ENCODE peak calls at places on chromosomes 5 and 9, in eight cellular contexts. One of them, this sample, is unnamed.

GRCh38 chr9:21995652-21996275 is 1.2 kb downstream of the CDKN2B-AS1 start:
- DNase-seq in heart right ventricle: peak
- DNase-seq in IMR-90: peak
- DNase-seq in fibroblast of villous mesenchyme: peak
- DNase-seq in brain microvascular endothelial cell: no peak
- DNase-seq in gastrocnemius medialis: no peak
- DNase-seq in endothelial cell of umbilical vein: peak
- DNase-seq in fibroblast of lung: peak
- DNase-seq in this sample: peak

GRCh38 chr9:81237565-81238231 is 451.6 kb downstream of the TLE1 start:
- DNase-seq in heart right ventricle: no peak
- DNase-seq in IMR-90: peak
- DNase-seq in fibroblast of villous mesenchyme: peak
- DNase-seq in brain microvascular endothelial cell: no peak
- DNase-seq in gastrocnemius medialis: no peak
- DNase-seq in endothelial cell of umbilical vein: no peak
- DNase-seq in fibroblast of lung: no peak
- DNase-seq in this sample: no peak

GRCh38 chr9:117643288-117643654 is 60.9 kb upstream of the TLR4 start:
- DNase-seq in heart right ventricle: no peak
- DNase-seq in IMR-90: no peak
- DNase-seq in fibroblast of villous mesenchyme: no peak
- DNase-seq in brain microvascular endothelial cell: no peak
- DNase-seq in gastrocnemius medialis: no peak
- DNase-seq in endothelial cell of umbilical vein: no peak
- DNase-seq in fibroblast of lung: no peak
- DNase-seq in this sample: no peak

GRCh38 chr5:16143361-16144049 is 36.1 kb downstream of the MARCHF11 start:
- DNase-seq in heart right ventricle: no peak
- DNase-seq in IMR-90: no peak
- DNase-seq in fibroblast of villous mesenchyme: no peak
- DNase-seq in brain microvascular endothelial cell: no peak
- DNase-seq in gastrocnemius medialis: no peak
- DNase-seq in endothelial cell of umbilical vein: no peak
- DNase-seq in fibroblast of lung: no peak
- DNase-seq in this sample: no peak

GRCh38 chr5:173501271-173501670 is 115.2 kb downstream of the BOD1 start:
- DNase-seq in heart right ventricle: no peak
- DNase-seq in IMR-90: no peak
- DNase-seq in fibroblast of villous mesenchyme: no peak
- DNase-seq in brain microvascular endothelial cell: no peak
- DNase-seq in gastrocnemius medialis: peak
- DNase-seq in endothelial cell of umbilical vein: no peak
- DNase-seq in fibroblast of lung: no peak
- DNase-seq in this sample: no peak

GRCh38 chr9:29176231-29176630 is 1603.0 kb upstream of the C9orf72 start:
- DNase-seq in heart right ventricle: no peak
- DNase-seq in IMR-90: no peak
- DNase-seq in fibroblast of villous mesenchyme: no peak
- DNase-seq in brain microvascular endothelial cell: no peak
- DNase-seq in gastrocnemius medialis: no peak
- DNase-seq in endothelial cell of umbilical vein: no peak
- DNase-seq in fibroblast of lung: no peak
- DNase-seq in this sample: no peak

GRCh38 chr9:137198748-137199276 is 1.7 kb downstream of the TPRN start:
- DNase-seq in heart right ventricle: no peak
- DNase-seq in IMR-90: no peak
- DNase-seq in fibroblast of villous mesenchyme: no peak
- DNase-seq in brain microvascular endothelial cell: no peak
- DNase-seq in gastrocnemius medialis: no peak
- DNase-seq in endothelial cell of umbilical vein: no peak
- DNase-seq in fibroblast of lung: no peak
- DNase-seq in this sample: no peak

GRCh38 chr9:94623253-94623652 is 16.1 kb downstream of the FBP1 start:
- DNase-seq in heart right ventricle: peak
- DNase-seq in IMR-90: no peak
- DNase-seq in fibroblast of villous mesenchyme: no peak
- DNase-seq in brain microvascular endothelial cell: no peak
- DNase-seq in gastrocnemius medialis: no peak
- DNase-seq in endothelial cell of umbilical vein: no peak
- DNase-seq in fibroblast of lung: peak
- DNase-seq in this sample: no peak

GRCh38 chr5:51829226-51829625 is 446.0 kb downstream of the ISL1 start:
- DNase-seq in heart right ventricle: no peak
- DNase-seq in IMR-90: no peak
- DNase-seq in fibroblast of villous mesenchyme: no peak
- DNase-seq in brain microvascular endothelial cell: no peak
- DNase-seq in gastrocnemius medialis: no peak
- DNase-seq in endothelial cell of umbilical vein: no peak
- DNase-seq in fibroblast of lung: peak
- DNase-seq in this sample: no peak

GRCh38 chr9:14730367-14730958 is 7.9 kb upstream of the CER1 start:
- DNase-seq in heart right ventricle: no peak
- DNase-seq in IMR-90: no peak
- DNase-seq in fibroblast of villous mesenchyme: no peak
- DNase-seq in brain microvascular endothelial cell: no peak
- DNase-seq in gastrocnemius medialis: no peak
- DNase-seq in endothelial cell of umbilical vein: no peak
- DNase-seq in fibroblast of lung: no peak
- DNase-seq in this sample: no peak

GRCh38 chr9:23587433-23587832 is 238.6 kb downstream of the ELAVL2 start:
- DNase-seq in heart right ventricle: peak
- DNase-seq in IMR-90: no peak
- DNase-seq in fibroblast of villous mesenchyme: no peak
- DNase-seq in brain microvascular endothelial cell: no peak
- DNase-seq in gastrocnemius medialis: peak
- DNase-seq in endothelial cell of umbilical vein: no peak
- DNase-seq in fibroblast of lung: peak
- DNase-seq in this sample: no peak

DNA sequence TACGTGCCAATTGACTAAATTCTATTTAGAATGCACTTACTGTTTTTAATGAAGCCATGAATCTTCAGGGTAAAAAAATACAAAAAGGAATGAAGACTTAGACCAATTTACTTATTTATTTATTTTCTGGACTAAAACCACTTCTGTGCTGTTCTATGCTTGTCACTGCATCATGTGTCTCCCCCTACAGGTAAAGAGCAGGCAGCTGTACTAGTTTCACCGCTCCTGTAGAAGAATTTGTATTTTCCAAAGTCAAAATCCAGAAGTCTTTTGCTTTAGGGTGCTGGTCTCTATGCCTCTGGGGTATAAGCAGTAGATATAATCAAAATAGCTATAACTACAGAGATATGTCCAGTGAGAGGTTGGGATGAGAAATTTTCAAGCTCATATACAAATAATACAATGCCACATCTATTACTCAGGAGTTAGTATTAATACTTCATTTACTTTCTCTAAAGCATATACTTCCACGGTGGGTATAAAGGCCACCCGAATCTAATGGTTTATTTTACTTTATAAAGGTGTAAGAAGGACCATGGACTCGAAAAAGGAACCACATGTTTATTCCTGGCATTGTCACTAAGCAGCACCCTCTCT is 591.5 kb downstream of the RAB3C start:
- DNase-seq in heart right ventricle: no peak
- DNase-seq in IMR-90: peak
- DNase-seq in fibroblast of villous mesenchyme: peak
- DNase-seq in brain microvascular endothelial cell: peak
- DNase-seq in gastrocnemius medialis: no peak
- DNase-seq in endothelial cell of umbilical vein: peak
- DNase-seq in fibroblast of lung: peak
- DNase-seq in this sample: peak
- TF ChIP-seq CTCF in heart right ventricle: peak
- TF ChIP-seq CTCF in IMR-90: peak
- TF ChIP-seq CTCF in fibroblast of villous mesenchyme: peak
- TF ChIP-seq CTCF in brain microvascular endothelial cell: peak
- TF ChIP-seq CTCF in gastrocnemius medialis: peak
- TF ChIP-seq CTCF in endothelial cell of umbilical vein: peak
- TF ChIP-seq CTCF in fibroblast of lung: peak
- TF ChIP-seq CTCF in this sample: peak

DNA sequence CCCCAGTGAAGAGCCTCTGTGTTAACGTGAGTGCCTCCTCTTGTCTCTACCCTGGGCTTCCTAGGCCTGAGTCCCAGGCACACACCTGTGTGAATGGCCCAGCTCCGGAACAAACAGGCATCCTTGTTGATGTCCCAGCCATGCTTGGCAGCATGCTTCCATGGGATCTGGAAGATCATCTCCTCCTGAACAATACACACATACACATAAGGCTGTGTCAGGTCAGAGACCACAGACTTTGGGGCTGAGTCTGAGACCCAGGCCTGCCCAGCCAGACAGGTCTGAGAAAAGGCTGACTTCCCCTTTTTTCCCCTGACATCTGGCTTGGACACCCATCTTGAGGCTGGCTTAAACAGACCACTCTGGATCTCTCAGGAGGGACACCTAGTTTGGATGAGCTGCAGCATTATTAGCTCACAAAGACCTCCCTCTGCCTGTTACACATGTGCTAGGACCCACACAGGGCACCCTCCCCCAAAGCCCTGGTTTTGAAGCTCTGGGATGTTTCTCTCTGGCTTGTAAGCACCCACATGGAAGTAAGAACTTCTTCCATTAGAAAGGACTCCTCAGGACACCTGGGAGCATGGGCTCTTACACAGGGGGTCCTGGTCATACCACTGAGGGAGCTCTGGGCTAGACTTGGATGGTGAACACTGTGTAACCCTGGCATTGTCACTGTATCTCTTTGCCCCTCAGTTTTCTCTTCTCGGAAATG is 2.6 kb downstream of the IRF1 start:
- DNase-seq in heart right ventricle: no peak
- DNase-seq in IMR-90: no peak
- DNase-seq in fibroblast of villous mesenchyme: no peak
- DNase-seq in brain microvascular endothelial cell: no peak
- DNase-seq in gastrocnemius medialis: peak
- DNase-seq in endothelial cell of umbilical vein: no peak
- DNase-seq in fibroblast of lung: no peak
- DNase-seq in this sample: no peak
- H3K4me3 ChIP-seq in heart right ventricle: peak
- H3K4me3 ChIP-seq in IMR-90: no peak
- H3K4me3 ChIP-seq in fibroblast of villous mesenchyme: peak
- H3K4me3 ChIP-seq in brain microvascular endothelial cell: no peak
- H3K4me3 ChIP-seq in gastrocnemius medialis: peak
- H3K4me3 ChIP-seq in endothelial cell of umbilical vein: no peak
- H3K4me3 ChIP-seq in fibroblast of lung: peak
- H3K4me3 ChIP-seq in this sample: peak

GRCh38 chr9:2227468-2227867 is 212.3 kb downstream of the SMARCA2 start:
- DNase-seq in heart right ventricle: no peak
- DNase-seq in IMR-90: peak
- DNase-seq in fibroblast of villous mesenchyme: peak
- DNase-seq in brain microvascular endothelial cell: no peak
- DNase-seq in gastrocnemius medialis: no peak
- DNase-seq in endothelial cell of umbilical vein: peak
- DNase-seq in fibroblast of lung: peak
- DNase-seq in this sample: no peak

GRCh38 chr9:2230362-2230761 is 215.2 kb downstream of the SMARCA2 start:
- DNase-seq in heart right ventricle: no peak
- DNase-seq in IMR-90: no peak
- DNase-seq in fibroblast of villous mesenchyme: no peak
- DNase-seq in brain microvascular endothelial cell: no peak
- DNase-seq in gastrocnemius medialis: no peak
- DNase-seq in endothelial cell of umbilical vein: no peak
- DNase-seq in fibroblast of lung: no peak
- DNase-seq in this sample: no peak

GRCh38 chr9:2229109-2229733 is 214.1 kb downstream of the SMARCA2 start:
- DNase-seq in heart right ventricle: no peak
- DNase-seq in IMR-90: no peak
- DNase-seq in fibroblast of villous mesenchyme: no peak
- DNase-seq in brain microvascular endothelial cell: no peak
- DNase-seq in gastrocnemius medialis: no peak
- DNase-seq in endothelial cell of umbilical vein: peak
- DNase-seq in fibroblast of lung: no peak
- DNase-seq in this sample: no peak

GRCh38 chr9:2228641-2229040 is 213.5 kb downstream of the SMARCA2 start:
- DNase-seq in heart right ventricle: no peak
- DNase-seq in IMR-90: no peak
- DNase-seq in fibroblast of villous mesenchyme: no peak
- DNase-seq in brain microvascular endothelial cell: no peak
- DNase-seq in gastrocnemius medialis: no peak
- DNase-seq in endothelial cell of umbilical vein: no peak
- DNase-seq in fibroblast of lung: no peak
- DNase-seq in this sample: no peak

DNA sequence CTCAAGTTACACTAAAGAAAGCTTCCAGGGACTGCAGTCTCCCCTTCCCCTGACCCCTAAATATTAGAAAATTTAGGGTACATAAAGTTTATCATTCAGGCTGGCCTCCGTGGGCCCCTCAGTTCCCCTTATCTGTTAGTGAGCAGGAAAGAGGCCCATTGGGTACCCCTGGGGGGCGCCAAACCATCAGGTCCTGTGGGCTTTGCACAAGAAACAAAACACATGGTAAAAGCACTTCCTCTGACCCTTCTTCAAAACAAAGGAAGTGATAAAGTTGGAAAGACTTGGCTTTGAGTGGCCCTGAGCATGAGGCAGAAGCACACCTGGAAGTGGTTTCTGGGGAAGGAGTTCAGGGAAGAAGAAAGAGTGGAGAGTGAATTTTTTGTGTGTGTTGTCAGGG is 213.0 kb downstream of the SMARCA2 start:
- DNase-seq in heart right ventricle: peak
- DNase-seq in IMR-90: no peak
- DNase-seq in fibroblast of villous mesenchyme: peak
- DNase-seq in brain microvascular endothelial cell: no peak
- DNase-seq in gastrocnemius medialis: no peak
- DNase-seq in endothelial cell of umbilical vein: peak
- DNase-seq in fibroblast of lung: no peak
- DNase-seq in this sample: no peak
- TF ChIP-seq CTCF in heart right ventricle: no peak
- TF ChIP-seq CTCF in IMR-90: peak
- TF ChIP-seq CTCF in fibroblast of villous mesenchyme: peak
- TF ChIP-seq CTCF in brain microvascular endothelial cell: peak
- TF ChIP-seq CTCF in gastrocnemius medialis: peak
- TF ChIP-seq CTCF in endothelial cell of umbilical vein: peak
- TF ChIP-seq CTCF in fibroblast of lung: no peak
- TF ChIP-seq CTCF in this sample: no peak

GRCh38 chr5:5481206-5481605 is 58.7 kb downstream of the ICE1 start:
- DNase-seq in heart right ventricle: no peak
- DNase-seq in IMR-90: no peak
- DNase-seq in fibroblast of villous mesenchyme: no peak
- DNase-seq in brain microvascular endothelial cell: no peak
- DNase-seq in gastrocnemius medialis: peak
- DNase-seq in endothelial cell of umbilical vein: no peak
- DNase-seq in fibroblast of lung: no peak
- DNase-seq in this sample: no peak

GRCh38 chr5:5481633-5482032 is 59.2 kb downstream of the ICE1 start:
- DNase-seq in heart right ventricle: no peak
- DNase-seq in IMR-90: no peak
- DNase-seq in fibroblast of villous mesenchyme: no peak
- DNase-seq in brain microvascular endothelial cell: no peak
- DNase-seq in gastrocnemius medialis: peak
- DNase-seq in endothelial cell of umbilical vein: no peak
- DNase-seq in fibroblast of lung: no peak
- DNase-seq in this sample: no peak

GRCh38 chr5:5486122-5486521 is 63.6 kb downstream of the ICE1 start:
- DNase-seq in heart right ventricle: no peak
- DNase-seq in IMR-90: no peak
- DNase-seq in fibroblast of villous mesenchyme: no peak
- DNase-seq in brain microvascular endothelial cell: no peak
- DNase-seq in gastrocnemius medialis: no peak
- DNase-seq in endothelial cell of umbilical vein: no peak
- DNase-seq in fibroblast of lung: no peak
- DNase-seq in this sample: no peak

GRCh38 chr5:5483350-5483749 is 60.9 kb downstream of the ICE1 start:
- DNase-seq in heart right ventricle: no peak
- DNase-seq in IMR-90: no peak
- DNase-seq in fibroblast of villous mesenchyme: no peak
- DNase-seq in brain microvascular endothelial cell: no peak
- DNase-seq in gastrocnemius medialis: no peak
- DNase-seq in endothelial cell of umbilical vein: no peak
- DNase-seq in fibroblast of lung: no peak
- DNase-seq in this sample: no peak

GRCh38 chr5:5483880-5484595 is 61.6 kb downstream of the ICE1 start:
- DNase-seq in heart right ventricle: no peak
- DNase-seq in IMR-90: peak
- DNase-seq in fibroblast of villous mesenchyme: peak
- DNase-seq in brain microvascular endothelial cell: peak
- DNase-seq in gastrocnemius medialis: no peak
- DNase-seq in endothelial cell of umbilical vein: no peak
- DNase-seq in fibroblast of lung: peak
- DNase-seq in this sample: no peak
- H3K4me3 ChIP-seq in heart right ventricle: no peak
- H3K4me3 ChIP-seq in IMR-90: no peak
- H3K4me3 ChIP-seq in fibroblast of villous mesenchyme: no peak
- H3K4me3 ChIP-seq in brain microvascular endothelial cell: no peak
- H3K4me3 ChIP-seq in gastrocnemius medialis: no peak
- H3K4me3 ChIP-seq in endothelial cell of umbilical vein: no peak
- H3K4me3 ChIP-seq in fibroblast of lung: no peak
- H3K4me3 ChIP-seq in this sample: no peak

This sample was measured in CD8-positive, alpha-beta T cell.